ENCODE peak calls at places on chromosomes 3 and 15, in seven cellular contexts. One of them, this sample, is unnamed.

GRCh38 chr3:126545544-126545943 is 13.2 kb downstream of the C3orf22 start:
- DNase-seq in esophagus muscularis mucosa: no peak
- DNase-seq in OCI-LY7: no peak
- DNase-seq in GM12864: no peak
- DNase-seq in breast epithelium: no peak
- DNase-seq in WERI-Rb-1: no peak
- DNase-seq in stomach: peak
- DNase-seq in this sample: no peak

GRCh38 chr3:99781761-99782160 is 35.9 kb upstream of the CMSS1 start:
- DNase-seq in esophagus muscularis mucosa: no peak
- DNase-seq in OCI-LY7: no peak
- DNase-seq in GM12864: no peak
- DNase-seq in breast epithelium: no peak
- DNase-seq in WERI-Rb-1: no peak
- DNase-seq in stomach: no peak
- DNase-seq in this sample: no peak

GRCh38 chr3:156378871-156379270 is 176.0 kb downstream of the SSR3 start:
- DNase-seq in esophagus muscularis mucosa: no peak
- DNase-seq in OCI-LY7: no peak
- DNase-seq in GM12864: no peak
- DNase-seq in breast epithelium: no peak
- DNase-seq in WERI-Rb-1: peak
- DNase-seq in stomach: no peak
- DNase-seq in this sample: no peak

GRCh38 chr3:152176241-152176640 is 92.5 kb upstream of the MBNL1 start:
- DNase-seq in esophagus muscularis mucosa: no peak
- DNase-seq in OCI-LY7: no peak
- DNase-seq in GM12864: no peak
- DNase-seq in breast epithelium: no peak
- DNase-seq in WERI-Rb-1: no peak
- DNase-seq in stomach: no peak
- DNase-seq in this sample: no peak

GRCh38 chr3:14234197-14235002 is 55.8 kb downstream of the LSM3 start:
- DNase-seq in esophagus muscularis mucosa: no peak
- DNase-seq in OCI-LY7: no peak
- DNase-seq in GM12864: no peak
- DNase-seq in breast epithelium: no peak
- DNase-seq in WERI-Rb-1: no peak
- DNase-seq in stomach: peak
- DNase-seq in this sample: no peak

GRCh38 chr15:83112233-83112958 is 5.0 kb downstream of the TM6SF1 start:
- DNase-seq in esophagus muscularis mucosa: no peak
- DNase-seq in OCI-LY7: no peak
- DNase-seq in GM12864: no peak
- DNase-seq in breast epithelium: no peak
- DNase-seq in WERI-Rb-1: no peak
- DNase-seq in stomach: no peak
- DNase-seq in this sample: no peak

GRCh38 chr3:189269356-189269755 is 97.6 kb downstream of the TPRG1 start:
- DNase-seq in esophagus muscularis mucosa: no peak
- DNase-seq in OCI-LY7: no peak
- DNase-seq in GM12864: no peak
- DNase-seq in breast epithelium: no peak
- DNase-seq in WERI-Rb-1: no peak
- DNase-seq in stomach: no peak
- DNase-seq in this sample: no peak

GRCh38 chr3:99332726-99333125 is 305.7 kb upstream of the COL8A1 start:
- DNase-seq in esophagus muscularis mucosa: no peak
- DNase-seq in OCI-LY7: no peak
- DNase-seq in GM12864: no peak
- DNase-seq in breast epithelium: no peak
- DNase-seq in WERI-Rb-1: no peak
- DNase-seq in stomach: no peak
- DNase-seq in this sample: no peak

GRCh38 chr15:101615414-101615985 is 36.7 kb downstream of the TM2D3 start:
- DNase-seq in esophagus muscularis mucosa: no peak
- DNase-seq in OCI-LY7: no peak
- DNase-seq in GM12864: no peak
- DNase-seq in breast epithelium: no peak
- DNase-seq in WERI-Rb-1: no peak
- DNase-seq in stomach: no peak
- DNase-seq in this sample: no peak

GRCh38 chr3:69882560-69882959 is 117.0 kb upstream of the SAMMSON start:
- DNase-seq in esophagus muscularis mucosa: no peak
- DNase-seq in OCI-LY7: no peak
- DNase-seq in GM12864: no peak
- DNase-seq in breast epithelium: no peak
- DNase-seq in WERI-Rb-1: no peak
- DNase-seq in stomach: no peak
- DNase-seq in this sample: no peak

GRCh38 chr3:38375488-38376097 is 29.0 kb downstream of the XYLB start:
- DNase-seq in esophagus muscularis mucosa: no peak
- DNase-seq in OCI-LY7: no peak
- DNase-seq in GM12864: no peak
- DNase-seq in breast epithelium: no peak
- DNase-seq in WERI-Rb-1: no peak
- DNase-seq in stomach: no peak
- DNase-seq in this sample: no peak

GRCh38 chr3:171257251-171258179 is 202.7 kb downstream of the TNIK start:
- DNase-seq in esophagus muscularis mucosa: no peak
- DNase-seq in OCI-LY7: no peak
- DNase-seq in GM12864: peak
- DNase-seq in breast epithelium: no peak
- DNase-seq in WERI-Rb-1: no peak
- DNase-seq in stomach: no peak
- DNase-seq in this sample: no peak
- H3K4me3 ChIP-seq in esophagus muscularis mucosa: no peak
- H3K4me3 ChIP-seq in OCI-LY7: no peak
- H3K4me3 ChIP-seq in GM12864: no peak
- H3K4me3 ChIP-seq in breast epithelium: no peak
- H3K4me3 ChIP-seq in WERI-Rb-1: no peak
- H3K4me3 ChIP-seq in stomach: no peak
- H3K4me3 ChIP-seq in this sample: no peak

DNA sequence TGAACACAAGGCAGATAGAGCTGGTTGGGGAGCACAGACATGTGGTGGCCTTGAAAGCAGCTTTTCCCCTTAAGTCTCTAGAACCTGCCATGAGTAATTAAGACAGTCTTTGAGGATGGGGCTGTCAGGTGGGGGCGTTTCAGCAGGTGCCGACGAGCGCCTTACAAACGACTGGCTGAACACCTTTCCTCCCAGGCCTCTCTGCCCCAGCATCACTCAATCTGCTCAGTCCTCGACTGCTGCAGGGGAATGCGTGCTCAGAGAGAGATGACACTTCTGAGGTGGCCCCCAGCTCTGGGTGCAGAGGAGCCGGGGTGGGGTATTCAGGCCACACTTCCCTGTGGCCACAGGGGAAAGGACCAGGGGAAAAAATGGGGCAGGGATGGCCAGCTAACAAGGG is 8.1 kb upstream of the NCKIPSD start:
- DNase-seq in esophagus muscularis mucosa: no peak
- DNase-seq in OCI-LY7: no peak
- DNase-seq in GM12864: no peak
- DNase-seq in breast epithelium: no peak
- DNase-seq in WERI-Rb-1: peak
- DNase-seq in stomach: no peak
- DNase-seq in this sample: no peak
- TF ChIP-seq CTCF in esophagus muscularis mucosa: no peak
- TF ChIP-seq CTCF in OCI-LY7: no peak
- TF ChIP-seq CTCF in GM12864: no peak
- TF ChIP-seq CTCF in breast epithelium: no peak
- TF ChIP-seq CTCF in WERI-Rb-1: no peak
- TF ChIP-seq CTCF in stomach: no peak
- TF ChIP-seq CTCF in this sample: no peak

DNA sequence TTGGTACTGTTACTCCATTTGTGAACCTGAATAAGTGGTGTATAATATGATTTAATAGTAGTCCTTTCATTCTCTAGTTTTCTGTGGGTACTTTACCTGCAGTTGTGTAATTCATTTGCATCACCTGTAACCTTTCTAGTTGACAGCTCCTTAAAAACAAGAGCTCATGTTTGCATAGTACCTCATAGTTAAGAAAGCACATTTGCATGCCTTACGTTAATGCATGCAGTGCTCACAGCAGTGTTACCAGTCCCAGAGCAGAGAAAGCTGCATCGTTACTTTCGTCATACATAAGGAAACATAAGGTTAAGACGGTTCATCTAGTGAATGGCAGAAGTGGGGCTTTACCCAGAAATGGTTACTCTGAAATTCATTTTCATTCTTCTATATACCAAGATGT is 111.3 kb downstream of the AKAP13 start:
- DNase-seq in esophagus muscularis mucosa: no peak
- DNase-seq in OCI-LY7: no peak
- DNase-seq in GM12864: no peak
- DNase-seq in breast epithelium: no peak
- DNase-seq in WERI-Rb-1: no peak
- DNase-seq in stomach: no peak
- DNase-seq in this sample: no peak
- H3K4me3 ChIP-seq in esophagus muscularis mucosa: no peak
- H3K4me3 ChIP-seq in OCI-LY7: no peak
- H3K4me3 ChIP-seq in GM12864: no peak
- H3K4me3 ChIP-seq in breast epithelium: no peak
- H3K4me3 ChIP-seq in WERI-Rb-1: no peak
- H3K4me3 ChIP-seq in stomach: no peak
- H3K4me3 ChIP-seq in this sample: no peak

DNA sequence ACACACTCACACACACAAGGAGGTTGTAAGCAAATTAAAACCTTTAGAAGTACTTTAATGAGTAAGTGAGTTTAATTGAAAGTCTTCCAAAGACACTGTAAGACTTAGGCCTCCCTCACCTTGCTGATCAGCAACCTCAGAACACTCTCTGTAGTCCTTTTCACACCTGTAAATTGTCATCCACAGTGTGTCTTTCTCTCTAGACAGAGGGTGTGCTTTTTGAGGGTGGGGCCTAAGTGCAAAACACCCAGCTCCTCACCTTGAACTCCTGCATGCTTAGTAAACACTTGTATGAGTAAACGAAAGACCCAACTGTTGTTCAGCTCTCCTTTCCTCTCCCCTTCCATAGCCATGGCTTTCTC is 183.2 kb upstream of the IL12A start:
- DNase-seq in esophagus muscularis mucosa: no peak
- DNase-seq in OCI-LY7: no peak
- DNase-seq in GM12864: no peak
- DNase-seq in breast epithelium: no peak
- DNase-seq in WERI-Rb-1: no peak
- DNase-seq in stomach: no peak
- DNase-seq in this sample: no peak
- TF ChIP-seq CTCF in esophagus muscularis mucosa: no peak
- TF ChIP-seq CTCF in OCI-LY7: no peak
- TF ChIP-seq CTCF in GM12864: no peak
- TF ChIP-seq CTCF in breast epithelium: no peak
- TF ChIP-seq CTCF in WERI-Rb-1: no peak
- TF ChIP-seq CTCF in stomach: no peak
- TF ChIP-seq CTCF in this sample: no peak

GRCh38 chr3:118480101-118480860 is 554.4 kb downstream of the IGSF11 start:
- DNase-seq in esophagus muscularis mucosa: no peak
- DNase-seq in OCI-LY7: no peak
- DNase-seq in GM12864: peak
- DNase-seq in breast epithelium: no peak
- DNase-seq in WERI-Rb-1: no peak
- DNase-seq in stomach: no peak
- DNase-seq in this sample: no peak
- H3K4me3 ChIP-seq in esophagus muscularis mucosa: no peak
- H3K4me3 ChIP-seq in OCI-LY7: no peak
- H3K4me3 ChIP-seq in GM12864: no peak
- H3K4me3 ChIP-seq in breast epithelium: no peak
- H3K4me3 ChIP-seq in WERI-Rb-1: no peak
- H3K4me3 ChIP-seq in stomach: no peak
- H3K4me3 ChIP-seq in this sample: no peak

GRCh38 chr3:149902498-149903139 is 68.1 kb downstream of the PFN2 start:
- DNase-seq in esophagus muscularis mucosa: no peak
- DNase-seq in OCI-LY7: peak
- DNase-seq in GM12864: no peak
- DNase-seq in breast epithelium: no peak
- DNase-seq in WERI-Rb-1: no peak
- DNase-seq in stomach: no peak
- DNase-seq in this sample: no peak
- TF ChIP-seq CTCF in esophagus muscularis mucosa: peak
- TF ChIP-seq CTCF in OCI-LY7: peak
- TF ChIP-seq CTCF in GM12864: peak
- TF ChIP-seq CTCF in breast epithelium: no peak
- TF ChIP-seq CTCF in WERI-Rb-1: no peak
- TF ChIP-seq CTCF in stomach: no peak
- TF ChIP-seq CTCF in this sample: peak

GRCh38 chr3:32281570-32282106 is 43.2 kb downstream of the CMTM8 start:
- DNase-seq in esophagus muscularis mucosa: no peak
- DNase-seq in OCI-LY7: no peak
- DNase-seq in GM12864: no peak
- DNase-seq in breast epithelium: no peak
- DNase-seq in WERI-Rb-1: no peak
- DNase-seq in stomach: no peak
- DNase-seq in this sample: no peak
- H3K4me3 ChIP-seq in esophagus muscularis mucosa: no peak
- H3K4me3 ChIP-seq in OCI-LY7: no peak
- H3K4me3 ChIP-seq in GM12864: no peak
- H3K4me3 ChIP-seq in breast epithelium: no peak
- H3K4me3 ChIP-seq in WERI-Rb-1: no peak
- H3K4me3 ChIP-seq in stomach: no peak
- H3K4me3 ChIP-seq in this sample: no peak

GRCh38 chr3:43690400-43691119 is at the start of gene ABHD5:
- DNase-seq in esophagus muscularis mucosa: peak
- DNase-seq in OCI-LY7: peak
- DNase-seq in GM12864: peak
- DNase-seq in breast epithelium: peak
- DNase-seq in WERI-Rb-1: peak
- DNase-seq in stomach: peak
- DNase-seq in this sample: peak
- TF ChIP-seq CTCF in esophagus muscularis mucosa: peak
- TF ChIP-seq CTCF in OCI-LY7: no peak
- TF ChIP-seq CTCF in GM12864: peak
- TF ChIP-seq CTCF in breast epithelium: no peak
- TF ChIP-seq CTCF in WERI-Rb-1: peak
- TF ChIP-seq CTCF in stomach: no peak
- TF ChIP-seq CTCF in this sample: peak

DNA sequence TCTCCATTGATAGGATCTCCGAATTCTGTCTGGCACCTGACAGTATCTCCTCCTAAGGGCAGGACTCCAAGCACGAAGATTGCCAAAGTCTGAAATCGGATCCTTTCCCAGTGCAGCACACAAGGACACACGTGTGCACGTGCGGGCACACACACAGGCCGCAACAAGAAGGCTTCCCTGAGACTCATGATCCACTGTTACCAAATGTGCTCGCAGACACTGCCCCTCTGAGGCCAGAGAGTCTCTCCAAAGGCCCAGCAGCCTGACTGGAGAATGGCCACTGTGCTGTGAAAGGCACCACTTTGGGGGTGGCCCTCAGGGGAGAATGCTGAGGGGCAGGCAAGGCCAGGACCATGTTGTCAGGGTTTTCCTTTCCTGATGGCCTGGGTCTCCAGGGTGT is 112.0 kb upstream of the ETV5 start:
- DNase-seq in esophagus muscularis mucosa: no peak
- DNase-seq in OCI-LY7: no peak
- DNase-seq in GM12864: no peak
- DNase-seq in breast epithelium: peak
- DNase-seq in WERI-Rb-1: peak
- DNase-seq in stomach: no peak
- DNase-seq in this sample: peak
- H3K4me3 ChIP-seq in esophagus muscularis mucosa: no peak
- H3K4me3 ChIP-seq in OCI-LY7: no peak
- H3K4me3 ChIP-seq in GM12864: no peak
- H3K4me3 ChIP-seq in breast epithelium: no peak
- H3K4me3 ChIP-seq in WERI-Rb-1: no peak
- H3K4me3 ChIP-seq in stomach: no peak
- H3K4me3 ChIP-seq in this sample: no peak